ENCODE peak calls at places on chromosomes 7 and 10, in four cellular contexts. One of them, this sample, is unnamed.
A peak's percentile ranks its signal among the peaks of the same experiment; 100 is the strongest.

GRCh38 chr7:151124899-151125399 is 38.7 kb downstream of the AGAP3 start:
- DNase-seq in GM12878: no peak
- DNase-seq in K562: no peak
- DNase-seq in HepG2: no peak
- DNase-seq in this sample: no peak

GRCh38 chr10:51251110-51251509 is 176.8 kb downstream of the PRKG1 start:
- DNase-seq in GM12878: no peak
- DNase-seq in K562: no peak
- DNase-seq in HepG2: no peak
- DNase-seq in this sample: no peak

GRCh38 chr7:107815254-107815882 is 12.3 kb upstream of the SLC26A3 start:
- DNase-seq in GM12878: no peak
- DNase-seq in K562: no peak
- DNase-seq in HepG2: no peak
- DNase-seq in this sample: no peak

GRCh38 chr10:79360499-79361342 is 13.5 kb downstream of the PPIF start:
- DNase-seq in GM12878: no peak
- DNase-seq in K562: no peak
- DNase-seq in HepG2: no peak
- DNase-seq in this sample: no peak

GRCh38 chr10:31760674-31761081 is 168.0 kb downstream of the ARHGAP12 start:
- DNase-seq in GM12878: no peak
- DNase-seq in K562: no peak
- DNase-seq in HepG2: no peak
- DNase-seq in this sample: no peak

GRCh38 chr10:83539528-83540308 is 599.6 kb upstream of the GHITM start:
- DNase-seq in GM12878: peak; percentile 74
- DNase-seq in K562: no peak
- DNase-seq in HepG2: no peak
- DNase-seq in this sample: no peak

GRCh38 chr7:105325225-105325904 is 63.4 kb downstream of the SRPK2 start:
- DNase-seq in GM12878: no peak
- DNase-seq in K562: no peak
- DNase-seq in HepG2: no peak
- DNase-seq in this sample: no peak

GRCh38 chr7:651032-651728 is 75.3 kb upstream of the DNAAF5 start:
- DNase-seq in GM12878: no peak
- DNase-seq in K562: no peak
- DNase-seq in HepG2: no peak
- DNase-seq in this sample: no peak

GRCh38 chr10:111648046-111648445 is 535.5 kb downstream of the GPAM start:
- DNase-seq in GM12878: no peak
- DNase-seq in K562: no peak
- DNase-seq in HepG2: no peak
- DNase-seq in this sample: no peak

GRCh38 chr7:46145412-46145811 is 224.3 kb upstream of the IGFBP3 start:
- DNase-seq in GM12878: no peak
- DNase-seq in K562: no peak
- DNase-seq in HepG2: peak; percentile 73
- DNase-seq in this sample: no peak

GRCh38 chr7:96321670-96322372 is at the start of gene SLC25A13:
- DNase-seq in GM12878: peak; percentile 40
- DNase-seq in K562: peak; percentile 99
- DNase-seq in HepG2: peak; percentile 86
- DNase-seq in this sample: peak; percentile 82

GRCh38 chr10:107141539-107142061 is 22.9 kb downstream of the SORCS1 start:
- DNase-seq in GM12878: no peak
- DNase-seq in K562: no peak
- DNase-seq in HepG2: no peak
- DNase-seq in this sample: no peak

GRCh38 chr10:106705576-106706526 is 458.7 kb downstream of the SORCS1 start:
- DNase-seq in GM12878: no peak
- DNase-seq in K562: peak; percentile 31
- DNase-seq in HepG2: peak; percentile 48
- DNase-seq in this sample: peak; percentile 75

GRCh38 chr7:55887786-55888185 is 530 bp downstream of the ZNF713 start:
- DNase-seq in GM12878: no peak
- DNase-seq in K562: peak; percentile 49
- DNase-seq in HepG2: no peak
- DNase-seq in this sample: peak; percentile 24

GRCh38 chr10:29946953-29947700 is 112.3 kb downstream of the JCAD start:
- DNase-seq in GM12878: no peak
- DNase-seq in K562: no peak
- DNase-seq in HepG2: no peak
- DNase-seq in this sample: no peak

GRCh38 chr10:82942572-82943091 is 1067.6 kb downstream of the NRG3 start:
- DNase-seq in GM12878: no peak
- DNase-seq in K562: no peak
- DNase-seq in HepG2: no peak
- DNase-seq in this sample: no peak

GRCh38 chr7:29748286-29749099 is 57.8 kb upstream of the WIPF3 start:
- DNase-seq in GM12878: no peak
- DNase-seq in K562: no peak
- DNase-seq in HepG2: peak; percentile 38
- DNase-seq in this sample: no peak

GRCh38 chr7:158999496-158999895 is 143.1 kb downstream of the DYNC2I1 start:
- DNase-seq in GM12878: no peak
- DNase-seq in K562: peak; percentile 53
- DNase-seq in HepG2: no peak
- DNase-seq in this sample: no peak

GRCh38 chr7:39908141-39908540 is 41.9 kb upstream of the CDK13 start:
- DNase-seq in GM12878: no peak
- DNase-seq in K562: no peak
- DNase-seq in HepG2: no peak
- DNase-seq in this sample: no peak
- TF ChIP-seq BHLHE40 in GM12878: no peak
- TF ChIP-seq BHLHE40 in K562: no peak
- TF ChIP-seq BHLHE40 in HepG2: no peak
- TF ChIP-seq BHLHE40 in this sample: no peak

GRCh38 chr10:34364253-34365037 is 450.7 kb downstream of the PARD3 start:
- DNase-seq in GM12878: no peak
- DNase-seq in K562: no peak
- DNase-seq in HepG2: peak; percentile 9
- DNase-seq in this sample: no peak
- TF ChIP-seq FOXK2 in GM12878: no peak
- TF ChIP-seq FOXK2 in K562: no peak
- TF ChIP-seq FOXK2 in HepG2: no peak
- TF ChIP-seq FOXK2 in this sample: no peak

DNA sequence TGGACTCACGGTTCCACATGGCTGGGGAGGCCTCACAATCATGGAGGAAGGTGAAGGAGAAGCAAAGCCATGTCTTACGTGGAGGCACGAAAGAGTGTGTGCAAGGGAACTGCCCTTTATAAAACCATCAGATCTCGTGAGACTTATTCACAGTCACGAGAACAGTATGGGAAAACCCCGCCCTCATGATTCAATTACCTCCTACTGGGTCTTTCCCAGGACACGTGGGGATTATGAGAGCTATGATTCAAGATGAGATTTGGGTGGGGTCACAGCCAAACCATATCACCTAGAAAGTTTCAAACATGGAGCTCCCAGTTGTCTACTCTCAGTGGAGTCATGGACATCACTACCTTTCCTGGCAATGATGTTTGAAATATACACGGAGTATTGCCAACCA is 49.6 kb downstream of the CYCS start:
- DNase-seq in GM12878: no peak
- DNase-seq in K562: no peak
- DNase-seq in HepG2: no peak
- DNase-seq in this sample: no peak
- TF ChIP-seq BHLHE40 in GM12878: peak; percentile 23
- TF ChIP-seq BHLHE40 in K562: no peak
- TF ChIP-seq BHLHE40 in HepG2: no peak
- TF ChIP-seq BHLHE40 in this sample: no peak

GRCh38 chr10:26637521-26638275 is 59.8 kb upstream of the PDSS1 start:
- DNase-seq in GM12878: no peak
- DNase-seq in K562: peak; percentile 11
- DNase-seq in HepG2: no peak
- DNase-seq in this sample: no peak

GRCh38 chr10:26640391-26640790 is 57.1 kb upstream of the PDSS1 start:
- DNase-seq in GM12878: no peak
- DNase-seq in K562: no peak
- DNase-seq in HepG2: no peak
- DNase-seq in this sample: no peak

GRCh38 chr10:26647602-26648244 is 49.8 kb upstream of the PDSS1 start:
- DNase-seq in GM12878: no peak
- DNase-seq in K562: no peak
- DNase-seq in HepG2: no peak
- DNase-seq in this sample: no peak

DNA sequence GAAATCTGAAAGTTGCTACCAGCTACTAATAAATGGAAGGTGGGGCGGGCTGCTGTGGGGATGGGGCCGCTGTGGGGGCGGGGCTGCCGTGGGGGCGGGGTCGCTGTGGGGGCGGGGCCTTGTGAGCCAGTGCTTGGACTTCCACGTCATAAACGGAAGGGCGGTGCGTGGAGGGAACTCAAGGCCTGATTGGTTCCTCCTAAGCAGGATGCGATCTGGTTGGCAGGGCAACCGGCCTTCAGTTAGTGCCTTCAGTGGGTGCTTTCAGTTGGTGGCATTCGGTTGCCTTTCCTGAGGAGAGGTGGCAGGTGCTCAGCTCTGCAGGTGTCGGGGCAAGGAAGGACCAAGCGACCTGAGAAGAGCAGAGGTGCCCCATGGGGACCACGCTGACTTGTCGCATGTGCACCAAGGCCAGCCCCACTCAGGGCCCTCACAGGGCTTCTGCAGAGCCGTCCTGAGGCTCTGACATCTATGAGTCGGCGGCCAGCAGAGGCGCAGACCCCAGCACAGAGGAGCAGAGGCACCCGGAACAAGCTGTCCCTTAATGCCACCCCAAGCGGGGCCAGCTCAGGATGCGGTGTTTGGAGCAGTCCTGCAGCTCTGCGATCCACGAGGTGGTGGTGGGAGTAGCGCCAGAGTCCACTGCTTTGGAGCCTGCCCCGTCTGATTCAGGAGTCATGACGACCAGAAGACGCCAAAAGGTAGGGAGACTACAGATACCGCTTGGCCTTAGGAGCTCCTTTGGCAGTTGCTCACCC is 54.4 kb upstream of the PDSS1 start:
- DNase-seq in GM12878: no peak
- DNase-seq in K562: peak; percentile 53
- DNase-seq in HepG2: no peak
- DNase-seq in this sample: no peak
- TF ChIP-seq FOXK2 in GM12878: no peak
- TF ChIP-seq FOXK2 in K562: no peak
- TF ChIP-seq FOXK2 in HepG2: no peak
- TF ChIP-seq FOXK2 in this sample: no peak

GRCh38 chr7:50838675-50839377 is 56.1 kb upstream of the GRB10 start:
- DNase-seq in GM12878: no peak
- DNase-seq in K562: no peak
- DNase-seq in HepG2: no peak
- DNase-seq in this sample: no peak
- TF ChIP-seq BHLHE40 in GM12878: no peak
- TF ChIP-seq BHLHE40 in K562: no peak
- TF ChIP-seq BHLHE40 in HepG2: no peak
- TF ChIP-seq BHLHE40 in this sample: no peak

GRCh38 chr7:5491251-5492044 is 67.8 kb upstream of the TNRC18 start:
- DNase-seq in GM12878: no peak
- DNase-seq in K562: no peak
- DNase-seq in HepG2: no peak
- DNase-seq in this sample: no peak

GRCh38 chr7:5489991-5490536 is 66.4 kb upstream of the TNRC18 start:
- DNase-seq in GM12878: no peak
- DNase-seq in K562: no peak
- DNase-seq in HepG2: no peak
- DNase-seq in this sample: no peak

GRCh38 chr7:5494320-5494682 is 70.7 kb upstream of the TNRC18 start:
- DNase-seq in GM12878: no peak
- DNase-seq in K562: no peak
- DNase-seq in HepG2: no peak
- DNase-seq in this sample: no peak

GRCh38 chr7:5494683-5495561 is 71.3 kb upstream of the TNRC18 start:
- DNase-seq in GM12878: no peak
- DNase-seq in K562: peak; percentile 83
- DNase-seq in HepG2: peak; percentile 60
- DNase-seq in this sample: peak; percentile 83

DNA sequence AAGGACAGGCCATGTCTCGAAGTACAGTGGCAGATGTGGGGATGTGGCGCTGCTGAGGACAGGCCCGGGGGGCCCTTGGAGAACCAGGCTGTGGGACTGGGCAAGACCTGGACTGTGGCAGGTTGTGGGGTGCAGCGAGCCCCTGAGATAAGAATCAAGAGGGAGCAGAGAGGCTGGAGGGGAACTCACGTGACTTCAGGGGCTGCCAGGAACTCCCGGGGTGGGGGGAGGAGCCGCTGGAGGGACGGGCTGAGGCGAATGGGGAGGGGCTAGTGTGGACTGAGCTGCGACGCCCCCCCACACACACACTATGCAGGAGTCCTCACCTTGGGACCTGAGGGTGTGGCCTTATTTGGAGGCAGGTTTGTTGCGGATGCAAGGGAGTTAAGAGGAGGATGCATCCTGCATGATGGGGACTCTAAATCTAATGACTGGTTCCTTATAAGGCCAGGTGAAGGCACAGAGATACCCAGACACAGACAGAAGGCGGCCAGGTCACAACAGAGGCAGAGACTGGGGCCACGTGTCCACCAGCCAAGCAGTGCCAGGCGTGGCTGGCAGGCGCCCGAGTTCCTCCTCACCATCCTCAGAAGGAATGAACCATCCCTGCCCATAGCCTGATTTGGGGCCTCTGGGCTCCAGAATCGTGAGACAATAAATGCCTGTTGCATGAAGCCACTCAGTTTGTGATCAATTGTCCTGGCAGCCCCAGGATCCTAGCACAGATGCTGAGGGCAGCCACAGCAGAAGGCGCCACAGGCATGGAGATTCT is 68.8 kb upstream of the TNRC18 start:
- DNase-seq in GM12878: no peak
- DNase-seq in K562: peak; percentile 80
- DNase-seq in HepG2: no peak
- DNase-seq in this sample: no peak
- TF ChIP-seq FOXK2 in GM12878: no peak
- TF ChIP-seq FOXK2 in K562: no peak
- TF ChIP-seq FOXK2 in HepG2: no peak
- TF ChIP-seq FOXK2 in this sample: no peak

GRCh38 chr7:71131256-71131752 is 640 bp upstream of the GALNT17 start:
- DNase-seq in GM12878: no peak
- DNase-seq in K562: no peak
- DNase-seq in HepG2: no peak
- DNase-seq in this sample: no peak
- TF ChIP-seq BHLHE40 in GM12878: no peak
- TF ChIP-seq BHLHE40 in K562: no peak
- TF ChIP-seq BHLHE40 in HepG2: no peak
- TF ChIP-seq BHLHE40 in this sample: no peak

GRCh38 chr10:133143546-133143945 is 16.5 kb upstream of the KNDC1 start:
- DNase-seq in GM12878: no peak
- DNase-seq in K562: no peak
- DNase-seq in HepG2: no peak
- DNase-seq in this sample: no peak
- TF ChIP-seq FOXK2 in GM12878: no peak
- TF ChIP-seq FOXK2 in K562: no peak
- TF ChIP-seq FOXK2 in HepG2: no peak
- TF ChIP-seq FOXK2 in this sample: no peak

GRCh38 chr7:41163991-41164390 is 538.9 kb downstream of the INHBA start:
- DNase-seq in GM12878: no peak
- DNase-seq in K562: no peak
- DNase-seq in HepG2: no peak
- DNase-seq in this sample: no peak

GRCh38 chr7:41164440-41164839 is 538.5 kb downstream of the INHBA start:
- DNase-seq in GM12878: no peak
- DNase-seq in K562: no peak
- DNase-seq in HepG2: no peak
- DNase-seq in this sample: no peak

GRCh38 chr7:41161188-41161587 is 541.7 kb downstream of the INHBA start:
- DNase-seq in GM12878: no peak
- DNase-seq in K562: no peak
- DNase-seq in HepG2: no peak
- DNase-seq in this sample: no peak

GRCh38 chr7:41162612-41163011 is 540.3 kb downstream of the INHBA start:
- DNase-seq in GM12878: no peak
- DNase-seq in K562: no peak
- DNase-seq in HepG2: no peak
- DNase-seq in this sample: no peak
- TF ChIP-seq BHLHE40 in GM12878: no peak
- TF ChIP-seq BHLHE40 in K562: no peak
- TF ChIP-seq BHLHE40 in HepG2: no peak
- TF ChIP-seq BHLHE40 in this sample: no peak